ENCODE peak calls at places on chromosomes 16 and 17, in four cellular contexts. One of them, this sample, is unnamed.

GRCh38 chr16:25045696-25046381 is 30.7 kb upstream of the ARHGAP17 start:
- DNase-seq in upper lobe of right lung: no peak
- DNase-seq in transverse colon: no peak
- DNase-seq in OCI-LY7: no peak
- DNase-seq in this sample: no peak

GRCh38 chr17:1275962-1276736 is 3.3 kb upstream of the TRARG1 start:
- DNase-seq in upper lobe of right lung: peak; percentile 83
- DNase-seq in transverse colon: peak; percentile 71
- DNase-seq in OCI-LY7: peak; percentile 69
- DNase-seq in this sample: peak; percentile 75

GRCh38 chr16:17072104-17072503 is 398.7 kb downstream of the XYLT1 start:
- DNase-seq in upper lobe of right lung: no peak
- DNase-seq in transverse colon: no peak
- DNase-seq in OCI-LY7: no peak
- DNase-seq in this sample: no peak

GRCh38 chr17:37735165-37735564 is 9.7 kb downstream of the HNF1B start:
- DNase-seq in upper lobe of right lung: no peak
- DNase-seq in transverse colon: no peak
- DNase-seq in OCI-LY7: no peak
- DNase-seq in this sample: no peak

GRCh38 chr17:79954281-79955166 is 81.1 kb downstream of the TBC1D16 start:
- DNase-seq in upper lobe of right lung: peak; percentile 51
- DNase-seq in transverse colon: no peak
- DNase-seq in OCI-LY7: no peak
- DNase-seq in this sample: no peak

GRCh38 chr16:79169239-79169638 is 431.3 kb downstream of the MAF start:
- DNase-seq in upper lobe of right lung: no peak
- DNase-seq in transverse colon: no peak
- DNase-seq in OCI-LY7: no peak
- DNase-seq in this sample: no peak

GRCh38 chr16:10386517-10387377 is 886 bp downstream of the ATF7IP2 start:
- DNase-seq in upper lobe of right lung: no peak
- DNase-seq in transverse colon: no peak
- DNase-seq in OCI-LY7: peak; percentile 47
- DNase-seq in this sample: no peak

GRCh38 chr17:49995055-49995738 is at the start of gene DLX3:
- DNase-seq in upper lobe of right lung: peak; percentile 89
- DNase-seq in transverse colon: peak; percentile 60
- DNase-seq in OCI-LY7: no peak
- DNase-seq in this sample: peak; percentile 81

GRCh38 chr16:89057738-89058137 is 35.9 kb upstream of the ACSF3 start:
- DNase-seq in upper lobe of right lung: no peak
- DNase-seq in transverse colon: no peak
- DNase-seq in OCI-LY7: no peak
- DNase-seq in this sample: no peak

GRCh38 chr17:62823111-62823895 is 15.2 kb upstream of the MARCHF10 start:
- DNase-seq in upper lobe of right lung: no peak
- DNase-seq in transverse colon: no peak
- DNase-seq in OCI-LY7: no peak
- DNase-seq in this sample: peak; percentile 39

GRCh38 chr17:2835791-2836190 is 39.6 kb downstream of the RAP1GAP2 start:
- DNase-seq in upper lobe of right lung: no peak
- DNase-seq in transverse colon: no peak
- DNase-seq in OCI-LY7: no peak
- DNase-seq in this sample: no peak

GRCh38 chr17:382644-383533 is 30.3 kb upstream of the RPH3AL start:
- DNase-seq in upper lobe of right lung: no peak
- DNase-seq in transverse colon: no peak
- DNase-seq in OCI-LY7: no peak
- DNase-seq in this sample: peak; percentile 47

GRCh38 chr17:36849871-36850348 is 87.4 kb upstream of the LHX1 start:
- DNase-seq in upper lobe of right lung: no peak
- DNase-seq in transverse colon: no peak
- DNase-seq in OCI-LY7: peak; percentile 4
- DNase-seq in this sample: no peak

GRCh38 chr16:62665269-62665668 is 629.0 kb upstream of the CDH8 start:
- DNase-seq in upper lobe of right lung: no peak
- DNase-seq in transverse colon: no peak
- DNase-seq in OCI-LY7: no peak
- DNase-seq in this sample: no peak

GRCh38 chr16:53545433-53545832 is 42.4 kb upstream of the AKTIP start:
- DNase-seq in upper lobe of right lung: no peak
- DNase-seq in transverse colon: no peak
- DNase-seq in OCI-LY7: no peak
- DNase-seq in this sample: no peak

GRCh38 chr17:43171761-43172487 is 910 bp downstream of the NBR1 start:
- DNase-seq in upper lobe of right lung: no peak
- DNase-seq in transverse colon: peak; percentile 49
- DNase-seq in OCI-LY7: peak; percentile 33
- DNase-seq in this sample: peak; percentile 57

GRCh38 chr16:48317614-48318013 is 67.6 kb downstream of the SIAH1 start:
- DNase-seq in upper lobe of right lung: no peak
- DNase-seq in transverse colon: no peak
- DNase-seq in OCI-LY7: no peak
- DNase-seq in this sample: no peak

GRCh38 chr16:17831330-17831729 is 360.6 kb upstream of the XYLT1 start:
- DNase-seq in upper lobe of right lung: no peak
- DNase-seq in transverse colon: no peak
- DNase-seq in OCI-LY7: no peak
- DNase-seq in this sample: no peak

GRCh38 chr16:70747703-70748631 is 53.0 kb downstream of the VAC14 start:
- DNase-seq in upper lobe of right lung: peak; percentile 73
- DNase-seq in transverse colon: no peak
- DNase-seq in OCI-LY7: no peak
- DNase-seq in this sample: no peak

GRCh38 chr17:36793976-36794375 is 143.3 kb upstream of the LHX1 start:
- DNase-seq in upper lobe of right lung: no peak
- DNase-seq in transverse colon: no peak
- DNase-seq in OCI-LY7: no peak
- DNase-seq in this sample: no peak

GRCh38 chr17:75370288-75370687 is 35.2 kb downstream of the GRB2 start:
- DNase-seq in upper lobe of right lung: no peak
- DNase-seq in transverse colon: no peak
- DNase-seq in OCI-LY7: no peak
- DNase-seq in this sample: peak; percentile 64

GRCh38 chr17:48545022-48545376 is at the start of gene HOXB2:
- DNase-seq in upper lobe of right lung: no peak
- DNase-seq in transverse colon: no peak
- DNase-seq in OCI-LY7: no peak
- DNase-seq in this sample: no peak

GRCh38 chr17:13306310-13306962 is 288.6 kb upstream of the ELAC2 start:
- DNase-seq in upper lobe of right lung: no peak
- DNase-seq in transverse colon: no peak
- DNase-seq in OCI-LY7: peak; percentile 21
- DNase-seq in this sample: peak; percentile 55

GRCh38 chr17:80195671-80196529 is 24.2 kb downstream of the SGSH start:
- DNase-seq in upper lobe of right lung: no peak
- DNase-seq in transverse colon: no peak
- DNase-seq in OCI-LY7: peak; percentile 51
- DNase-seq in this sample: no peak

GRCh38 chr17:80866050-80866793 is 125.4 kb upstream of the CHMP6 start:
- DNase-seq in upper lobe of right lung: no peak
- DNase-seq in transverse colon: peak; percentile 71
- DNase-seq in OCI-LY7: peak; percentile 65
- DNase-seq in this sample: peak; percentile 71

GRCh38 chr17:55729484-55729883 is 6.8 kb upstream of the TMEM100 start:
- DNase-seq in upper lobe of right lung: no peak
- DNase-seq in transverse colon: no peak
- DNase-seq in OCI-LY7: no peak
- DNase-seq in this sample: no peak

GRCh38 chr17:55731586-55732250 is 9.1 kb upstream of the TMEM100 start:
- DNase-seq in upper lobe of right lung: no peak
- DNase-seq in transverse colon: peak; percentile 24
- DNase-seq in OCI-LY7: no peak
- DNase-seq in this sample: peak; percentile 80

GRCh38 chr17:55730808-55731207 is 8.1 kb upstream of the TMEM100 start:
- DNase-seq in upper lobe of right lung: no peak
- DNase-seq in transverse colon: no peak
- DNase-seq in OCI-LY7: no peak
- DNase-seq in this sample: no peak

GRCh38 chr17:55728833-55729232 is 6.2 kb upstream of the TMEM100 start:
- DNase-seq in upper lobe of right lung: no peak
- DNase-seq in transverse colon: no peak
- DNase-seq in OCI-LY7: no peak
- DNase-seq in this sample: no peak

DNA sequence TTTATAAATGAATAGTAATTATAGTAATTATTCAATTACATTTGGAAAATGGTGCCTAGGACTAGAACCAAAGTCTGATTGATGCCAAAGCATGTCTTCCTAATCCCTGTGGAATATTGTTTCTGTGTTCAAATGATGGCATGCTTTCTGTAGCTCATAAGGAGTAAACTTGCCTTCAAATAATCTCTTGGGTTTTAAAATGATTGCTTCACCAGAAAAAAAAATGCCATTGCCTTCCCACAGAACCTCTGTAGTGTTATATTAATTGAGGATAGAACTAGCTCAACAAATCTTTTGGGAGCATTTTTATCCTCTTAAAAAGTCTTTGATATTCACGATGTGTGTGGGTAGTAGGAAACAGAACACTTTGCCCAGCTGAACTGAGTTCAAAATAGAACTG is 7.7 kb upstream of the TMEM100 start:
- DNase-seq in upper lobe of right lung: no peak
- DNase-seq in transverse colon: no peak
- DNase-seq in OCI-LY7: no peak
- DNase-seq in this sample: no peak
- H3K4me1 ChIP-seq in upper lobe of right lung: peaks cover 18% of the 10 kb centered on the region
- H3K4me1 ChIP-seq in transverse colon: peaks cover 15% of the 10 kb centered on the region
- H3K4me1 ChIP-seq in OCI-LY7: peaks cover 11% of the 10 kb centered on the region
- H3K4me1 ChIP-seq in this sample: peaks cover 24% of the 10 kb centered on the region

GRCh38 chr16:57023541-57024249 is 34.3 kb downstream of the NLRC5 start:
- DNase-seq in upper lobe of right lung: no peak
- DNase-seq in transverse colon: no peak
- DNase-seq in OCI-LY7: no peak
- DNase-seq in this sample: no peak
- H3K4me1 ChIP-seq in upper lobe of right lung: no peaks in the 10 kb centered on the region
- H3K4me1 ChIP-seq in transverse colon: no peaks in the 10 kb centered on the region
- H3K4me1 ChIP-seq in OCI-LY7: peaks cover 12% of the 10 kb centered on the region
- H3K4me1 ChIP-seq in this sample: no peaks in the 10 kb centered on the region

GRCh38 chr16:23836078-23836403 is 258 bp downstream of the PRKCB start:
- DNase-seq in upper lobe of right lung: no peak
- DNase-seq in transverse colon: no peak
- DNase-seq in OCI-LY7: no peak
- DNase-seq in this sample: no peak
- H3K4me1 ChIP-seq in upper lobe of right lung: no peaks in the 10 kb centered on the region
- H3K4me1 ChIP-seq in transverse colon: peaks cover 23% of the 10 kb centered on the region
- H3K4me1 ChIP-seq in OCI-LY7: peaks cover 51% of the 10 kb centered on the region
- H3K4me1 ChIP-seq in this sample: no peaks in the 10 kb centered on the region

GRCh38 chr16:67270931-67271338 is 8.4 kb upstream of the PLEKHG4 start:
- DNase-seq in upper lobe of right lung: no peak
- DNase-seq in transverse colon: no peak
- DNase-seq in OCI-LY7: no peak
- DNase-seq in this sample: no peak

GRCh38 chr16:67271446-67271845 is 7.9 kb upstream of the PLEKHG4 start:
- DNase-seq in upper lobe of right lung: no peak
- DNase-seq in transverse colon: no peak
- DNase-seq in OCI-LY7: no peak
- DNase-seq in this sample: no peak

GRCh38 chr16:67265834-67266233 is 13.5 kb upstream of the PLEKHG4 start:
- DNase-seq in upper lobe of right lung: peak; percentile 19
- DNase-seq in transverse colon: no peak
- DNase-seq in OCI-LY7: no peak
- DNase-seq in this sample: no peak

GRCh38 chr16:67268136-67268579 is 11.2 kb upstream of the PLEKHG4 start:
- DNase-seq in upper lobe of right lung: no peak
- DNase-seq in transverse colon: no peak
- DNase-seq in OCI-LY7: no peak
- DNase-seq in this sample: no peak

GRCh38 chr16:67269766-67270165 is 9.6 kb upstream of the PLEKHG4 start:
- DNase-seq in upper lobe of right lung: no peak
- DNase-seq in transverse colon: no peak
- DNase-seq in OCI-LY7: no peak
- DNase-seq in this sample: no peak
- H3K4me1 ChIP-seq in upper lobe of right lung: no peaks in the 10 kb centered on the region
- H3K4me1 ChIP-seq in transverse colon: no peaks in the 10 kb centered on the region
- H3K4me1 ChIP-seq in OCI-LY7: no peaks in the 10 kb centered on the region
- H3K4me1 ChIP-seq in this sample: no peaks in the 10 kb centered on the region

GRCh38 chr17:40338058-40338457 is 26.5 kb downstream of the GJD3 start:
- DNase-seq in upper lobe of right lung: no peak
- DNase-seq in transverse colon: no peak
- DNase-seq in OCI-LY7: no peak
- DNase-seq in this sample: no peak
- H3K4me1 ChIP-seq in upper lobe of right lung: peaks cover 78% of the 10 kb centered on the region
- H3K4me1 ChIP-seq in transverse colon: peaks cover 49% of the 10 kb centered on the region
- H3K4me1 ChIP-seq in OCI-LY7: peaks cover 40% of the 10 kb centered on the region
- H3K4me1 ChIP-seq in this sample: peaks cover 81% of the 10 kb centered on the region

GRCh38 chr17:40327735-40328385 is 18.9 kb downstream of the RARA start:
- DNase-seq in upper lobe of right lung: no peak
- DNase-seq in transverse colon: no peak
- DNase-seq in OCI-LY7: no peak
- DNase-seq in this sample: no peak
- H3K4me1 ChIP-seq in upper lobe of right lung: peaks cover 98% of the 10 kb centered on the region
- H3K4me1 ChIP-seq in transverse colon: peaks cover 94% of the 10 kb centered on the region
- H3K4me1 ChIP-seq in OCI-LY7: peaks cover 58% of the 10 kb centered on the region
- H3K4me1 ChIP-seq in this sample: peaks cover 96% of the 10 kb centered on the region

GRCh38 chr16:27239026-27239425 is 29.5 kb downstream of the NSMCE1 start:
- DNase-seq in upper lobe of right lung: peak; percentile 33
- DNase-seq in transverse colon: no peak
- DNase-seq in OCI-LY7: no peak
- DNase-seq in this sample: no peak

GRCh38 chr16:27238016-27238587 is 30.5 kb downstream of the NSMCE1 start:
- DNase-seq in upper lobe of right lung: peak; percentile 74
- DNase-seq in transverse colon: peak; percentile 71
- DNase-seq in OCI-LY7: peak; percentile 23
- DNase-seq in this sample: no peak

GRCh38 chr16:27237229-27238015 is 31.1 kb downstream of the NSMCE1 start:
- DNase-seq in upper lobe of right lung: peak; percentile 68
- DNase-seq in transverse colon: no peak
- DNase-seq in OCI-LY7: peak; percentile 53
- DNase-seq in this sample: no peak

GRCh38 chr16:27239906-27240655 is 28.5 kb downstream of the NSMCE1 start:
- DNase-seq in upper lobe of right lung: peak; percentile 42
- DNase-seq in transverse colon: no peak
- DNase-seq in OCI-LY7: no peak
- DNase-seq in this sample: no peak

DNA sequence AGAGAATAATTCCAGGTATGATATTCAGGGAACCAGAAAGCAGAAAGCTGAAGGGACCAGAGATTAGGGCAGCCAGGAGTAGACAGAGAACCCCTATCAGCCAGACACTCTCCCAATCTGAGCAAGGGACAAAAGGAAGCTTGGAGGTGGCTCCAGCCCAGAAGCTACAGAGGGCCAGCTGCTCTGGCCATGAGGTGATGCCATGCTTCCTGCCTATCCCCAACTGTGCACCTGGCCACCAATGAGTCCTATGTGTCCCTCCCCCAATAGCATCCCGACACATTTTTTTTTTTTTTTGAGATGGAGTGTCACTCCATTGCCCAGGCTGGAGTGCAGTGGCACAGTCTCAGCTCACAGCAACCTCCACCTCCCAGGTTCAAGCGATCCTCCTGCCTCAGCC is 30.0 kb downstream of the NSMCE1 start:
- DNase-seq in upper lobe of right lung: peak; percentile 31
- DNase-seq in transverse colon: no peak
- DNase-seq in OCI-LY7: no peak
- DNase-seq in this sample: no peak
- H3K4me1 ChIP-seq in upper lobe of right lung: peaks cover 80% of the 10 kb centered on the region
- H3K4me1 ChIP-seq in transverse colon: peaks cover 62% of the 10 kb centered on the region
- H3K4me1 ChIP-seq in OCI-LY7: peaks cover 40% of the 10 kb centered on the region
- H3K4me1 ChIP-seq in this sample: peaks cover 38% of the 10 kb centered on the region

GRCh38 chr16:15949210-15950166 is at the start of gene ABCC1:
- DNase-seq in upper lobe of right lung: peak; percentile 78
- DNase-seq in transverse colon: peak; percentile 57
- DNase-seq in OCI-LY7: peak; percentile 74
- DNase-seq in this sample: peak; percentile 49
- H3K4me1 ChIP-seq in upper lobe of right lung: peaks cover 17% of the 10 kb centered on the region
- H3K4me1 ChIP-seq in transverse colon: peaks cover 32% of the 10 kb centered on the region
- H3K4me1 ChIP-seq in OCI-LY7: peaks cover 40% of the 10 kb centered on the region
- H3K4me1 ChIP-seq in this sample: peaks cover 29% of the 10 kb centered on the region

This sample was measured in testis.